ENCODE peak calls at places on chromosomes 3 and 15, in four cellular contexts. M is neuronal stem cell, O is mesenchymal stem cell, U is H9. X is an unnamed sample.

GRCh38 chr3:114928989-114929620 is 218.0 kb downstream of the ZBTB20 start:
- DNase-seq in M (no peak), O (peak; percentile 9), U (no peak), X (peak; percentile 16)

GRCh38 chr3:85525264-85525663 is 566.5 kb downstream of the CADM2 start:
- DNase-seq in M (no peak), O (no peak), U (no peak), X (no peak)

GRCh38 chr3:144499346-144499745 is 527.7 kb downstream of the DIPK2A start:
- DNase-seq in M (no peak), O (no peak), U (no peak), X (no peak)

GRCh38 chr3:149128856-149129255 is 582 bp upstream of the HPS3 start:
- DNase-seq in M (no peak), O (peak; percentile 34), U (no peak), X (peak; percentile 12)

GRCh38 chr3:95037097-95037496 is 974.2 kb downstream of the NSUN3 start:
- DNase-seq in M (no peak), O (no peak), U (no peak), X (no peak)

GRCh38 chr15:71781179-71781964 is 29.0 kb upstream of the NR2E3 start:
- DNase-seq in M (no peak), O (no peak), U (no peak), X (peak; percentile 79)

GRCh38 chr3:23343509-23343908 is 140.4 kb downstream of the UBE2E2 start:
- DNase-seq in M (no peak), O (no peak), U (no peak), X (no peak)

GRCh38 chr3:117600666-117601065 is 891.1 kb downstream of the TUSC7 start:
- DNase-seq in M (no peak), O (no peak), U (no peak), X (peak; percentile 80)

GRCh38 chr3:111963424-111963823 is 15.4 kb upstream of the ABHD10 start:
- DNase-seq in M (no peak), O (peak; percentile 88), U (no peak), X (peak; percentile 84)

GRCh38 chr3:16369885-16370284 is 104.9 kb downstream of the OXNAD1 start:
- DNase-seq in M (peak; percentile 35), O (no peak), U (peak; percentile 54), X (no peak)

GRCh38 chr3:152258448-152259302 is 10.1 kb upstream of the MBNL1 start:
- DNase-seq in M (no peak), O (peak; percentile 99), U (no peak), X (peak; percentile 95)

GRCh38 chr3:41768363-41768762 is 193.5 kb downstream of the ULK4 start:
- DNase-seq in M (no peak), O (no peak), U (no peak), X (no peak)

GRCh38 chr3:50219285-50219684 is 14.2 kb downstream of the SLC38A3 start:
- DNase-seq in M (no peak), O (no peak), U (no peak), X (no peak)

GRCh38 chr15:39968273-39969001 is 34.5 kb downstream of the EIF2AK4 start:
- DNase-seq in M (no peak), O (no peak), U (no peak), X (no peak)

GRCh38 chr3:38297947-38298711 is 16.0 kb downstream of the SLC22A14 start:
- DNase-seq in M (no peak), O (peak; percentile 26), U (peak; percentile 5), X (peak; percentile 29)

GRCh38 chr15:45126535-45127158 is 3.0 kb downstream of the DUOXA1 start:
- DNase-seq in M (no peak), O (peak; percentile 20), U (no peak), X (peak; percentile 36)

GRCh38 chr3:16079519-16079918 is 95.0 kb upstream of the GALNT15 start:
- DNase-seq in M (no peak), O (no peak), U (no peak), X (peak; percentile 58)

GRCh38 chr3:124032351-124032880 is 40.5 kb upstream of the ROPN1 start:
- DNase-seq in M (peak; percentile 48), O (peak; percentile 3), U (peak; percentile 41), X (no peak)

GRCh38 chr15:30974112-30974511 is 17.3 kb downstream of the MTMR10 start:
- DNase-seq in M (no peak), O (no peak), U (no peak), X (no peak)

GRCh38 chr3:39378092-39378491 is 5.1 kb upstream of the SLC25A38 start:
- DNase-seq in M (peak; percentile 14), O (peak; percentile 29), U (peak; percentile 82), X (peak; percentile 18)

GRCh38 chr15:32956006-32956405 is 238.2 kb downstream of the GREM1 start:
- DNase-seq in M (peak; percentile 12), O (peak; percentile 61), U (peak; percentile 42), X (peak; percentile 95)

GRCh38 chr3:16741103-16741758 is 136.0 kb upstream of the DAZL start:
- DNase-seq in M (no peak), O (peak; percentile 4), U (no peak), X (peak; percentile 60)

GRCh38 chr3:112074616-112075497 is 11.3 kb upstream of the C3orf52 start:
- DNase-seq in M (no peak), O (peak; percentile 93), U (peak; percentile 44), X (peak; percentile 97)

GRCh38 chr3:126546013-126546412 is 12.7 kb downstream of the C3orf22 start:
- DNase-seq in M (no peak), O (no peak), U (no peak), X (no peak)

GRCh38 chr3:134369861-134370596 is 4.2 kb downstream of the AMOTL2 start:
- DNase-seq in M (no peak), O (no peak), U (peak; percentile 25), X (no peak)

GRCh38 chr3:134369231-134369741 is 5.0 kb downstream of the AMOTL2 start:
- DNase-seq in M (no peak), O (peak; percentile 82), U (peak; percentile 18), X (peak; percentile 72)

GRCh38 chr3:134372405-134373277 is 1.6 kb downstream of the AMOTL2 start:
- DNase-seq in M (no peak), O (peak; percentile 38), U (no peak), X (peak; percentile 30)

GRCh38 chr3:134371542-134372324 is 2.5 kb downstream of the AMOTL2 start:
- DNase-seq in M (no peak), O (peak; percentile 41), U (peak; percentile 19), X (peak; percentile 53)

GRCh38 chr3:134370611-134371451 is 3.4 kb downstream of the AMOTL2 start:
- DNase-seq in M (no peak), O (no peak), U (peak; percentile 34), X (no peak)
- H2AK5ac ChIP-seq in M (no peak overlapping the region), O (peak overlapping the region; percentile 54), U (no peak overlapping the region), X (peak overlapping the region; percentile 46)

GRCh38 chr3:52352566-52352965 is 36.4 kb downstream of the DNAH1 start:
- DNase-seq in M (no peak), O (no peak), U (no peak), X (no peak)
- H4K8ac ChIP-seq in M (no peak overlapping the region), O (no peak overlapping the region), U (no peak overlapping the region), X (no peak overlapping the region)

GRCh38 chr3:191235331-191236314 is 36.6 kb downstream of the OSTN start:
- DNase-seq in M (no peak), O (peak; percentile 32), U (no peak), X (peak; percentile 63)
- H4K91ac ChIP-seq in M (no peak overlapping the region), O (no peak overlapping the region), U (no peak overlapping the region), X (peak overlapping the region; percentile 97)

DNA sequence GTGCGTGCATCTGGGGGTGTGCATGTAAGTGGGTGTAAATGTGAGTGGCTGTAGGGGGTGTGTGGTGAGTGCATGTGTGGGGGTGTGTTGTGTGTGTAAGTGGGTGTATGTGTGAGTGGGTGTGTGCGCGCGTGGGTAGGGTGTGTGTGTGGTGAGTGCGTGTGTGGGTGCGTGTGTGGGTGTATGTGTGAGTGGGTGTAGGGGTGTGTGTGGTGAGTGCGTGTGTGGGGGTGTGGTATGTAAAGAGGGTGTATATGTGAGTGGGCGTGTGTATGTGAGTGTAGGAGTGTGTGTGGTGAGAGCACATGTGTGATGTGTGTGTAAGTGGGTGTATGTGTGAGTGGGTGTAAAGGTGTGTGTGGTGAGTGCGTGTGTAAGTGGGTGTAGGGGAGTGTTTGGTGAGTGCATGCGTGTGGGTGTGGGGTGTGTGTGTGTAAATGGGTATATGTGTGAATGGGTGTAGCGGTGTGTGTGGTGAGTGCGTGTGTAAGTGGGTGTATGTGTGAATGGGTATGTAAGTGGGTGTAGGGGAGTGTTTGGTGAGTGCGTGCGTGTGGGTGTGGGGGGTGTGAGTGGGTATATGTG is 916 bp upstream of the CPN2 start:
- DNase-seq in M (no peak), O (no peak), U (no peak), X (no peak)
- H2AK5ac ChIP-seq in M (peak overlapping the region; percentile 95), O (no peak overlapping the region), U (no peak overlapping the region), X (peak overlapping the region; percentile 88)

GRCh38 chr15:70669966-70670658 is 93.2 kb downstream of the UACA start:
- DNase-seq in M (no peak), O (peak; percentile 47), U (peak; percentile 33), X (no peak)
- H4K8ac ChIP-seq in M (no peak overlapping the region), O (no peak overlapping the region), U (no peak overlapping the region), X (no peak overlapping the region)